ENCODE peak calls at places on chromosomes 4 and X, in ten cellular contexts. One of them, this sample, is unnamed.

GRCh38 chr4:141913928-141914327 is 277.5 kb downstream of the IL15 start:
- DNase-seq in fibroblast of mammary gland: peak
- DNase-seq in choroid plexus epithelial cell: peak
- DNase-seq in ureter: no peak
- DNase-seq in ovary: no peak
- DNase-seq in COR-L47: no peak
- DNase-seq in hypothalamus: no peak
- DNase-seq in A549: no peak
- DNase-seq in NCI-H510A: no peak
- DNase-seq in GM10248: no peak
- DNase-seq in this sample: no peak

GRCh38 chrX:73850124-73851013 is 287.4 kb downstream of the CHIC1 start:
- DNase-seq in fibroblast of mammary gland: peak
- DNase-seq in choroid plexus epithelial cell: peak
- DNase-seq in ureter: no peak
- DNase-seq in ovary: peak
- DNase-seq in COR-L47: no peak
- DNase-seq in hypothalamus: no peak
- DNase-seq in A549: peak
- DNase-seq in NCI-H510A: no peak
- DNase-seq in GM10248: peak
- DNase-seq in this sample: no peak

GRCh38 chr4:110354460-110354859 is 121.5 kb upstream of the ENPEP start:
- DNase-seq in fibroblast of mammary gland: no peak
- DNase-seq in choroid plexus epithelial cell: no peak
- DNase-seq in ureter: no peak
- DNase-seq in ovary: no peak
- DNase-seq in COR-L47: no peak
- DNase-seq in hypothalamus: no peak
- DNase-seq in A549: no peak
- DNase-seq in NCI-H510A: no peak
- DNase-seq in GM10248: no peak
- DNase-seq in this sample: no peak

GRCh38 chrX:15973299-15973698 is 118.7 kb upstream of the AP1S2 start:
- DNase-seq in fibroblast of mammary gland: peak
- DNase-seq in choroid plexus epithelial cell: peak
- DNase-seq in ureter: no peak
- DNase-seq in ovary: no peak
- DNase-seq in COR-L47: no peak
- DNase-seq in hypothalamus: peak
- DNase-seq in A549: peak
- DNase-seq in NCI-H510A: no peak
- DNase-seq in GM10248: peak
- DNase-seq in this sample: no peak

GRCh38 chr4:142274137-142274536 is 572.0 kb downstream of the INPP4B start:
- DNase-seq in fibroblast of mammary gland: peak
- DNase-seq in choroid plexus epithelial cell: peak
- DNase-seq in ureter: no peak
- DNase-seq in ovary: no peak
- DNase-seq in COR-L47: no peak
- DNase-seq in hypothalamus: no peak
- DNase-seq in A549: no peak
- DNase-seq in NCI-H510A: no peak
- DNase-seq in GM10248: no peak
- DNase-seq in this sample: no peak

GRCh38 chrX:11619426-11619825 is 46.3 kb downstream of the ARHGAP6 start:
- DNase-seq in fibroblast of mammary gland: peak
- DNase-seq in choroid plexus epithelial cell: no peak
- DNase-seq in ureter: no peak
- DNase-seq in ovary: no peak
- DNase-seq in COR-L47: no peak
- DNase-seq in hypothalamus: no peak
- DNase-seq in A549: no peak
- DNase-seq in NCI-H510A: no peak
- DNase-seq in GM10248: no peak
- DNase-seq in this sample: no peak

GRCh38 chr4:183609151-183609550 is 49.8 kb downstream of the RWDD4 start:
- DNase-seq in fibroblast of mammary gland: no peak
- DNase-seq in choroid plexus epithelial cell: no peak
- DNase-seq in ureter: no peak
- DNase-seq in ovary: no peak
- DNase-seq in COR-L47: no peak
- DNase-seq in hypothalamus: no peak
- DNase-seq in A549: no peak
- DNase-seq in NCI-H510A: no peak
- DNase-seq in GM10248: no peak
- DNase-seq in this sample: no peak

GRCh38 chrX:17459008-17459407 is 84.0 kb downstream of the NHS start:
- DNase-seq in fibroblast of mammary gland: peak
- DNase-seq in choroid plexus epithelial cell: peak
- DNase-seq in ureter: peak
- DNase-seq in ovary: peak
- DNase-seq in COR-L47: peak
- DNase-seq in hypothalamus: no peak
- DNase-seq in A549: no peak
- DNase-seq in NCI-H510A: no peak
- DNase-seq in GM10248: no peak
- DNase-seq in this sample: no peak

GRCh38 chrX:100449696-100450606 is 39.9 kb upstream of the PCDH19 start:
- DNase-seq in fibroblast of mammary gland: no peak
- DNase-seq in choroid plexus epithelial cell: peak
- DNase-seq in ureter: peak
- DNase-seq in ovary: no peak
- DNase-seq in COR-L47: no peak
- DNase-seq in hypothalamus: peak
- DNase-seq in A549: no peak
- DNase-seq in NCI-H510A: no peak
- DNase-seq in GM10248: no peak
- DNase-seq in this sample: no peak

GRCh38 chr4:146275370-146275769 is 61.0 kb downstream of the REELD1 start:
- DNase-seq in fibroblast of mammary gland: no peak
- DNase-seq in choroid plexus epithelial cell: no peak
- DNase-seq in ureter: no peak
- DNase-seq in ovary: no peak
- DNase-seq in COR-L47: no peak
- DNase-seq in hypothalamus: no peak
- DNase-seq in A549: no peak
- DNase-seq in NCI-H510A: no peak
- DNase-seq in GM10248: no peak
- DNase-seq in this sample: no peak

GRCh38 chrX:15598031-15598430 is 2.7 kb downstream of the ACE2 start:
- DNase-seq in fibroblast of mammary gland: no peak
- DNase-seq in choroid plexus epithelial cell: no peak
- DNase-seq in ureter: no peak
- DNase-seq in ovary: no peak
- DNase-seq in COR-L47: no peak
- DNase-seq in hypothalamus: no peak
- DNase-seq in A549: no peak
- DNase-seq in NCI-H510A: no peak
- DNase-seq in GM10248: no peak
- DNase-seq in this sample: no peak

GRCh38 chrX:19747672-19748610 is 139.5 kb downstream of the SH3KBP1 start:
- DNase-seq in fibroblast of mammary gland: no peak
- DNase-seq in choroid plexus epithelial cell: no peak
- DNase-seq in ureter: no peak
- DNase-seq in ovary: no peak
- DNase-seq in COR-L47: no peak
- DNase-seq in hypothalamus: no peak
- DNase-seq in A549: no peak
- DNase-seq in NCI-H510A: no peak
- DNase-seq in GM10248: peak
- DNase-seq in this sample: no peak

GRCh38 chr4:76449362-76449767 is 14.3 kb downstream of the SHROOM3 start:
- DNase-seq in fibroblast of mammary gland: no peak
- DNase-seq in choroid plexus epithelial cell: peak
- DNase-seq in ureter: no peak
- DNase-seq in ovary: no peak
- DNase-seq in COR-L47: no peak
- DNase-seq in hypothalamus: no peak
- DNase-seq in A549: no peak
- DNase-seq in NCI-H510A: no peak
- DNase-seq in GM10248: no peak
- DNase-seq in this sample: no peak

GRCh38 chrX:72128881-72129280 is 2.8 kb downstream of the RTL5 start:
- DNase-seq in fibroblast of mammary gland: peak
- DNase-seq in choroid plexus epithelial cell: peak
- DNase-seq in ureter: no peak
- DNase-seq in ovary: no peak
- DNase-seq in COR-L47: no peak
- DNase-seq in hypothalamus: no peak
- DNase-seq in A549: peak
- DNase-seq in NCI-H510A: no peak
- DNase-seq in GM10248: no peak
- DNase-seq in this sample: no peak

GRCh38 chrX:68685722-68686683 is 38.5 kb downstream of the STARD8 start:
- DNase-seq in fibroblast of mammary gland: peak
- DNase-seq in choroid plexus epithelial cell: peak
- DNase-seq in ureter: no peak
- DNase-seq in ovary: no peak
- DNase-seq in COR-L47: no peak
- DNase-seq in hypothalamus: no peak
- DNase-seq in A549: peak
- DNase-seq in NCI-H510A: no peak
- DNase-seq in GM10248: peak
- DNase-seq in this sample: no peak

GRCh38 chrX:115560978-115561604 is at the start of gene PLS3:
- DNase-seq in fibroblast of mammary gland: peak
- DNase-seq in choroid plexus epithelial cell: peak
- DNase-seq in ureter: peak
- DNase-seq in ovary: peak
- DNase-seq in COR-L47: peak
- DNase-seq in hypothalamus: peak
- DNase-seq in A549: peak
- DNase-seq in NCI-H510A: peak
- DNase-seq in GM10248: peak
- DNase-seq in this sample: no peak